ENCODE peak calls at places on chromosomes 5 and 9, in nine cellular contexts. Z is upper lobe of right lung; R is prostate gland; B is stomach; F is right atrium auricular region; A is psoas muscle; V is CD8-positive, alpha-beta T cell; U is lower lobe of right lung; I is esophagus squamous epithelium. J is an unnamed sample.

GRCh38 chr5:112492291-112492690 is 73.2 kb upstream of the EPB41L4A start:
- DNase-seq in V (no peak), F (peak; percentile 70), I (peak; percentile 4), U (peak; percentile 53), A (no peak), B (peak; percentile 55), Z (no peak), R (no peak), J (peak; percentile 48)

GRCh38 chr5:40041452-40041851 is 616.7 kb upstream of the DAB2 start:
- DNase-seq in V (no peak), A (no peak), I (no peak), R (no peak), U (no peak), F (no peak), Z (no peak), B (no peak), J (no peak)

GRCh38 chr5:149007174-149007573 is 55.7 kb downstream of the SH3TC2 start:
- DNase-seq in F (no peak), A (no peak), Z (no peak), B (no peak), I (no peak), U (no peak), V (no peak), R (no peak), J (no peak)

GRCh38 chr5:36136581-36136980 is 15.1 kb downstream of the LMBRD2 start:
- DNase-seq in F (no peak), R (no peak), V (no peak), A (no peak), U (no peak), Z (no peak), B (no peak), I (no peak), J (no peak)

GRCh38 chr5:132344775-132345514 is 24.6 kb upstream of the SLC22A5 start:
- DNase-seq in R (no peak), Z (no peak), V (no peak), I (no peak), F (no peak), U (no peak), B (no peak), A (no peak), J (no peak)

GRCh38 chr5:112479418-112479817 is 60.3 kb upstream of the EPB41L4A start:
- DNase-seq in R (peak; percentile 56), Z (no peak), I (no peak), U (no peak), V (no peak), B (no peak), F (no peak), A (no peak), J (no peak)

GRCh38 chr5:111699324-111699723 is 57.7 kb downstream of the NREP start:
- DNase-seq in I (no peak), R (no peak), Z (no peak), B (no peak), A (no peak), F (no peak), U (no peak), V (no peak), J (no peak)

GRCh38 chr5:180155331-180155881 is 53.6 kb downstream of the RASGEF1C start:
- DNase-seq in A (no peak), R (no peak), I (no peak), F (peak; percentile 44), Z (no peak), V (peak; percentile 13), B (peak; percentile 11), U (no peak), J (no peak)

GRCh38 chr9:27535701-27536118 is 6.1 kb upstream of the MOB3B start:
- DNase-seq in F (no peak), I (no peak), B (no peak), R (no peak), V (no peak), Z (no peak), U (no peak), A (no peak), J (no peak)

GRCh38 chr5:150780816-150781221 is 2.3 kb downstream of the SMIM3 start:
- DNase-seq in B (no peak), V (no peak), U (no peak), A (no peak), R (peak; percentile 15), Z (no peak), F (no peak), I (no peak), J (no peak)

GRCh38 chr5:135030691-135031145 is 3.3 kb downstream of the PITX1 start:
- DNase-seq in F (no peak), V (no peak), A (peak; percentile 44), B (no peak), U (peak; percentile 32), Z (no peak), I (no peak), R (no peak), J (no peak)

GRCh38 chr9:97983524-97984187 is 515 bp downstream of the ANP32B start:
- DNase-seq in A (peak; percentile 83), F (peak; percentile 61), B (peak; percentile 59), I (no peak), V (peak; percentile 83), Z (peak; percentile 86), R (peak; percentile 56), U (peak; percentile 73), J (peak; percentile 73)

GRCh38 chr5:92222449-92222848 is 839.3 kb upstream of the ARRDC3 start:
- DNase-seq in R (no peak), F (no peak), V (no peak), U (no peak), A (no peak), B (no peak), Z (no peak), I (no peak), J (no peak)

GRCh38 chr5:66717455-66718373 is 121.5 kb downstream of the MAST4 start:
- DNase-seq in A (no peak), U (no peak), R (no peak), F (no peak), V (no peak), B (no peak), I (no peak), Z (no peak), J (no peak)

GRCh38 chr9:36036780-36037579 is at the start of gene RECK:
- DNase-seq in B (peak; percentile 84), I (peak; percentile 40), U (peak; percentile 91), F (peak; percentile 89), R (peak; percentile 84), A (peak; percentile 92), V (peak; percentile 90), Z (peak; percentile 94), J (peak; percentile 88)

GRCh38 chr5:78594946-78595921 is 53.3 kb downstream of the LHFPL2 start:
- DNase-seq in I (no peak), U (no peak), B (no peak), R (peak; percentile 30), A (no peak), F (peak; percentile 70), V (no peak), Z (no peak), J (no peak)

GRCh38 chr5:39503148-39503547 is 78.4 kb upstream of the DAB2 start:
- DNase-seq in V (no peak), U (no peak), Z (no peak), B (peak; percentile 26), R (no peak), A (no peak), I (no peak), F (no peak), J (no peak)

GRCh38 chr9:89635816-89636215 is 31.0 kb downstream of the GADD45G start:
- DNase-seq in I (no peak), V (no peak), B (no peak), A (no peak), Z (no peak), R (no peak), U (no peak), F (no peak), J (no peak)

GRCh38 chr5:116573279-116573616 is 1.4 kb downstream of the SEMA6A start:
- DNase-seq in A (peak; percentile 59), U (peak; percentile 47), B (peak; percentile 36), F (no peak), R (peak; percentile 7), V (no peak), I (no peak), Z (peak; percentile 63), J (peak; percentile 43)

GRCh38 chr5:138829341-138829740 is 45.8 kb downstream of the LRRTM2 start:
- DNase-seq in A (no peak), B (no peak), U (no peak), R (no peak), V (no peak), I (no peak), Z (no peak), F (no peak), J (no peak)

GRCh38 chr9:134205636-134206316 is 41.4 kb upstream of the RNU6ATAC start:
- DNase-seq in A (peak; percentile 83), V (no peak), U (peak; percentile 16), R (no peak), F (peak; percentile 94), B (no peak), Z (peak; percentile 20), I (no peak), J (no peak)

GRCh38 chr5:137658324-137658723 is 77.6 kb downstream of the KLHL3 start:
- DNase-seq in F (no peak), U (no peak), B (no peak), Z (no peak), R (no peak), V (no peak), A (no peak), I (no peak), J (no peak)

GRCh38 chr9:95587071-95587964 is 70.5 kb upstream of the PTCH1 start:
- DNase-seq in Z (no peak), V (no peak), U (no peak), A (no peak), I (no peak), B (no peak), R (no peak), F (no peak), J (no peak)
- TF ChIP-seq CTCF in Z (no peak), V (no peak), U (no peak), A (no peak), I (no peak), B (no peak), R (no peak), F (no peak), J (no peak)

DNA sequence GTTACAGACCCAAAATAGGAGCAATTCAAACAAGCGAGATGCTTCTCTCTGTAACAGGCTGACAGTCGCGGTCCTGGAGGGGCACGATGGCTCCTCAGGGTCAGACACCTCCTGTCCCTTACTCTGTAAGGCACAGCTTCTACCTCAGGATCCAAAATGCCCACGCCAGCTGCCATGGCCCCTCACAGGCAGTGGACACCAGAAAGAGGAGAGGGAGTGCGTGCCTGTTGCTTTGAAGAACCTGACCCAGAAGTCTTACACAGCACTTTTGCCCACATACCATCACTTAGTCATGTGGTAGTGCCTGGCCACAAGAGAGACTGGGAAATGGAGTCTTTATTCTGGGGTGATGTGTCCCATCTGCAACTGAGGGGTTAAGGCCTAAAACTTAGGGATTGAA is 11.6 kb upstream of the ABL1 start:
- DNase-seq in R (no peak), I (no peak), V (no peak), Z (no peak), F (no peak), A (no peak), U (no peak), B (no peak), J (no peak)
- H3K4me1 ChIP-seq in R (no peaks in the 10 kb centered on the region), I (peaks cover 32% of the 10 kb centered on the region), V (no peaks in the 10 kb centered on the region), Z (peaks cover 18% of the 10 kb centered on the region), F (peaks cover 30% of the 10 kb centered on the region), A (peaks cover 33% of the 10 kb centered on the region), U (peaks cover 27% of the 10 kb centered on the region), B (peaks cover 9% of the 10 kb centered on the region), J (peaks cover 24% of the 10 kb centered on the region)

GRCh38 chr9:71210326-71210725 is 88.9 kb upstream of the TRPM3 start:
- DNase-seq in R (no peak), U (no peak), A (no peak), F (no peak), I (no peak), B (no peak), V (no peak), Z (no peak), J (no peak)
- TF ChIP-seq CTCF in R (no peak), U (no peak), A (no peak), F (no peak), I (no peak), B (no peak), V (no peak), Z (no peak), J (no peak)

GRCh38 chr9:74120061-74120460 is 377.1 kb upstream of the RORB start:
- DNase-seq in B (no peak), I (no peak), F (no peak), A (no peak), V (no peak), Z (no peak), R (no peak), U (no peak), J (no peak)
- H3K4me1 ChIP-seq in B (no peaks in the 10 kb centered on the region), I (no peaks in the 10 kb centered on the region), F (no peaks in the 10 kb centered on the region), A (no peaks in the 10 kb centered on the region), V (no peaks in the 10 kb centered on the region), Z (no peaks in the 10 kb centered on the region), R (no peaks in the 10 kb centered on the region), U (no peaks in the 10 kb centered on the region), J (no peaks in the 10 kb centered on the region)